ENCODE peak calls at places on chromosomes 13 and 19, in six cellular contexts. A is HL-60, T is progenitor cell of endocrine pancreas, L is endothelial cell, B is NCI-H1105 treated with DMSO at 0.1 percent for 48 hours, O is T-helper 1 cell. N is an unnamed sample.

GRCh38 chr13:106008540-106008939 is 526.9 kb downstream of the EFNB2 start:
- DNase-seq in T (no peak), A (no peak), B (no peak), L (no peak), O (no peak), N (no peak)

GRCh38 chr13:81658598-81659370 is 1317.9 kb upstream of the SPRY2 start:
- DNase-seq in B (no peak), A (no peak), O (no peak), L (no peak), T (no peak), N (no peak)

GRCh38 chr19:2064788-2065524 is 13.9 kb upstream of the MKNK2 start:
- DNase-seq in B (no peak), T (no peak), A (no peak), L (no peak), O (no peak), N (no peak)

GRCh38 chr13:75635101-75635620 is 969 bp upstream of the LMO7 start:
- DNase-seq in L (peak), T (no peak), O (peak), A (no peak), B (no peak), N (no peak)

GRCh38 chr13:101970339-101970738 is 431.5 kb downstream of the FGF14 start:
- DNase-seq in L (no peak), B (no peak), O (no peak), A (no peak), T (no peak), N (no peak)

GRCh38 chr19:52022193-52022592 is 6.0 kb downstream of the ZNF614 start:
- DNase-seq in B (no peak), A (no peak), O (no peak), L (no peak), T (no peak), N (no peak)

GRCh38 chr13:112510002-112510780 is 77.8 kb downstream of the TUBGCP3 start:
- DNase-seq in O (no peak), L (peak), A (no peak), B (peak), T (no peak), N (peak)

GRCh38 chr13:24081388-24081787 is 79.1 kb upstream of the SPATA13 start:
- DNase-seq in T (no peak), B (no peak), A (no peak), O (no peak), L (no peak), N (peak)

GRCh38 chr19:30083125-30083681 is 141.2 kb downstream of the URI1 start:
- DNase-seq in T (no peak), O (no peak), A (no peak), B (no peak), L (no peak), N (no peak)

N was measured in cardiac muscle cell.